ENCODE peak calls at places on chromosomes 4 and X, in six cellular contexts. D, V, I, W, E and B are unnamed samples.

GRCh38 chr4:23153076-23153475 is 460.3 kb downstream of the GBA3 start:
- DNase-seq in I (no peak), V (no peak), D (no peak), E (no peak), W (no peak), B (no peak)

GRCh38 chr4:71230613-71231012 is 108.2 kb upstream of the SLC4A4 start:
- DNase-seq in D (no peak), I (no peak), V (no peak), W (no peak), E (no peak), B (no peak)

GRCh38 chr4:118280501-118281218 is 72.1 kb downstream of the PRSS12 start:
- DNase-seq in W (peak), V (no peak), E (peak), I (no peak), D (peak), B (no peak)

GRCh38 chr4:7160951-7161440 is 31.3 kb upstream of the SORCS2 start:
- DNase-seq in E (no peak), V (no peak), W (no peak), D (no peak), I (no peak), B (no peak)

GRCh38 chr4:150782311-150782710 is 200.4 kb downstream of the MAB21L2 start:
- DNase-seq in D (no peak), W (no peak), E (peak), V (no peak), I (no peak), B (no peak)

GRCh38 chr4:52028970-52029369 is 8.8 kb upstream of the LRRC66 start:
- DNase-seq in W (no peak), D (no peak), E (no peak), V (no peak), I (no peak), B (no peak)

GRCh38 chr4:151099976-151100417 is 569 bp downstream of the RPS3A start:
- DNase-seq in W (no peak), V (no peak), D (peak), E (no peak), I (no peak), B (no peak)

GRCh38 chrX:129043138-129043537 is 480.2 kb downstream of the SMARCA1 start:
- DNase-seq in E (peak), V (no peak), D (no peak), W (no peak), I (no peak), B (no peak)

GRCh38 chr4:2246384-2247127 is 4.6 kb upstream of the HAUS3 start:
- DNase-seq in E (no peak), W (no peak), D (peak), V (no peak), I (peak), B (peak)

GRCh38 chr4:54001558-54002365 is 62.6 kb downstream of the CHIC2 start:
- DNase-seq in D (no peak), I (no peak), W (no peak), E (no peak), V (no peak), B (no peak)

GRCh38 chr4:103451341-103451740 is 253.2 kb upstream of the CENPE start:
- DNase-seq in I (no peak), V (no peak), E (no peak), D (no peak), W (no peak), B (no peak)

GRCh38 chr4:172865103-172865502 is 303.5 kb upstream of the GALNT7 start:
- DNase-seq in W (no peak), D (no peak), V (no peak), E (no peak), I (no peak), B (no peak)

GRCh38 chrX:150236304-150236703 is 126.8 kb upstream of the MAMLD1 start:
- DNase-seq in D (no peak), E (no peak), W (no peak), I (no peak), V (no peak), B (no peak)

GRCh38 chr4:174401471-174402130 is 117.9 kb downstream of the CEP44 start:
- DNase-seq in E (no peak), W (no peak), D (no peak), V (no peak), I (no peak), B (no peak)

GRCh38 chrX:85859426-85859825 is 187.9 kb downstream of the CHM start:
- DNase-seq in V (no peak), I (no peak), W (no peak), D (no peak), E (peak), B (no peak)

GRCh38 chrX:57772637-57773036 is 92.6 kb upstream of the NLRP2B start:
- DNase-seq in V (no peak), E (no peak), W (no peak), I (no peak), D (no peak), B (no peak)

GRCh38 chr4:152236519-152237056 is 299.3 kb downstream of the FBXW7 start:
- DNase-seq in V (no peak), W (no peak), D (no peak), I (no peak), E (no peak), B (no peak)

GRCh38 chr4:6689506-6689960 is 4.1 kb upstream of the S100P start:
- DNase-seq in I (no peak), W (no peak), V (no peak), D (no peak), E (no peak), B (no peak)

GRCh38 chrX:153468008-153468580 is 2.3 kb downstream of the HAUS7 start:
- DNase-seq in W (no peak), E (no peak), D (no peak), I (no peak), V (peak), B (no peak)

GRCh38 chr4:88960576-88960975 is 96.4 kb downstream of the FAM13A start:
- DNase-seq in D (no peak), W (no peak), V (no peak), E (no peak), I (no peak), B (no peak)

GRCh38 chr4:53354012-53354722 is 11.7 kb downstream of the SCFD2 start:
- DNase-seq in W (no peak), V (no peak), I (no peak), D (no peak), E (no peak), B (no peak)

GRCh38 chrX:81259714-81260395 is 58.0 kb downstream of the SH3BGRL start:
- DNase-seq in E (no peak), D (no peak), I (no peak), V (no peak), W (no peak), B (no peak)

GRCh38 chr4:120009731-120010130 is 56.9 kb downstream of the MAD2L1 start:
- DNase-seq in D (no peak), W (no peak), V (no peak), I (no peak), E (no peak), B (no peak)

GRCh38 chr4:180947421-180947820 is 1295.8 kb upstream of the TENM3 start:
- DNase-seq in D (no peak), V (no peak), I (no peak), E (peak), W (no peak), B (no peak)

GRCh38 chr4:40419231-40419912 is 84.2 kb downstream of the CHRNA9 start:
- DNase-seq in V (no peak), I (no peak), D (no peak), E (no peak), W (no peak), B (no peak)

GRCh38 chr4:158169516-158169915 is 3.3 kb downstream of the GASK1B start:
- DNase-seq in D (no peak), I (no peak), E (no peak), W (no peak), V (no peak), B (no peak)

GRCh38 chrX:25755179-25755578 is 383.0 kb upstream of the MAGEB18 start:
- DNase-seq in D (no peak), E (no peak), I (no peak), V (no peak), W (no peak), B (no peak)

GRCh38 chrX:132413459-132413858 is 75.4 kb downstream of the MBNL3 start:
- DNase-seq in E (no peak), I (no peak), W (no peak), D (no peak), V (no peak), B (no peak)

GRCh38 chr4:78558421-78558820 is 6.9 kb downstream of the ANXA3 start:
- DNase-seq in I (no peak), D (no peak), V (no peak), W (no peak), E (no peak), B (no peak)

GRCh38 chr4:3446631-3447320 is 5.0 kb downstream of the HGFAC start:
- DNase-seq in W (no peak), I (no peak), D (no peak), V (peak), E (no peak), B (peak)

GRCh38 chr4:1784789-1785591 is 8.1 kb upstream of the FGFR3 start:
- DNase-seq in D (no peak), V (peak), W (no peak), E (no peak), I (no peak), B (no peak)

GRCh38 chrX:153925739-153926593 is at the start of gene ARHGAP4:
- DNase-seq in E (no peak), I (no peak), D (peak), V (no peak), W (peak), B (no peak)